ENCODE peak calls at places on chromosome 1, in four cellular contexts. X is mammary epithelial cell, H is osteoblast, J is iPS DF 6.9. Q is an unnamed sample.

GRCh38 chr1:243291287-243291686 is 35.4 kb downstream of the SDCCAG8 start:
- DNase-seq in X (no peak), H (no peak), J (no peak), Q (no peak)

GRCh38 chr1:153404768-153405167 is 11.6 kb upstream of the S100A7A start:
- DNase-seq in X (peak), H (no peak), J (peak), Q (no peak)

GRCh38 chr1:235881930-235882700 is 15.4 kb upstream of the LYST start:
- DNase-seq in X (no peak), H (no peak), J (no peak), Q (no peak)

GRCh38 chr1:6110326-6110725 is 64.6 kb downstream of the KCNAB2 start:
- DNase-seq in X (no peak), H (no peak), J (no peak), Q (no peak)

GRCh38 chr1:228034954-228035837 is 28.4 kb downstream of the WNT3A start:
- DNase-seq in X (no peak), H (peak), J (no peak), Q (no peak)

GRCh38 chr1:245277276-245277675 is 122.5 kb downstream of the KIF26B start:
- DNase-seq in X (no peak), H (no peak), J (no peak), Q (no peak)

GRCh38 chr1:19514391-19514831 is 29.1 kb upstream of the CAPZB start:
- DNase-seq in X (no peak), H (peak), J (no peak), Q (no peak)

GRCh38 chr1:21624577-21625389 is 44.4 kb downstream of the RAP1GAP start:
- DNase-seq in X (no peak), H (no peak), J (no peak), Q (no peak)

GRCh38 chr1:78045850-78046778 is at the start of gene GIPC2:
- DNase-seq in X (no peak), H (peak), J (no peak), Q (no peak)

GRCh38 chr1:14421977-14422609 is 176.4 kb upstream of the KAZN start:
- DNase-seq in X (no peak), H (no peak), J (no peak), Q (no peak)

GRCh38 chr1:225896937-225897549 is 8.1 kb upstream of the LEFTY1 start:
- DNase-seq in X (peak), H (peak), J (no peak), Q (no peak)

GRCh38 chr1:168845083-168845650 is 116.2 kb upstream of the DPT start:
- DNase-seq in X (no peak), H (no peak), J (no peak), Q (no peak)

GRCh38 chr1:61053281-61053711 is 29.1 kb upstream of the NFIA start:
- DNase-seq in X (no peak), H (peak), J (no peak), Q (no peak)

GRCh38 chr1:8863712-8864324 is 14.7 kb downstream of the ENO1 start:
- DNase-seq in X (no peak), H (no peak), J (no peak), Q (no peak)

GRCh38 chr1:225426395-225427248 is 1.2 kb downstream of the LBR start:
- DNase-seq in X (peak), H (peak), J (no peak), Q (no peak)

GRCh38 chr1:192575499-192576189 is at the start of gene RGS1:
- DNase-seq in X (no peak), H (no peak), J (no peak), Q (no peak)

GRCh38 chr1:21654209-21654608 is 14.9 kb downstream of the RAP1GAP start:
- DNase-seq in X (no peak), H (peak), J (no peak), Q (no peak)

GRCh38 chr1:53324728-53325297 is 3.1 kb downstream of the LRP8 start:
- DNase-seq in X (peak), H (peak), J (no peak), Q (no peak)
- H3K27ac ChIP-seq in X (peak), H (no peak), J (no peak), Q (peak)

GRCh38 chr1:15427280-15427666 is 11.0 kb upstream of the CTRC start:
- DNase-seq in X (no peak), H (peak), J (no peak), Q (no peak)
- H3K27ac ChIP-seq in X (no peak), H (peak), J (no peak), Q (no peak)

GRCh38 chr1:156006666-156007376 is 13.9 kb downstream of the SSR2 start:
- DNase-seq in X (peak), H (peak), J (no peak), Q (no peak)
- H3K27ac ChIP-seq in X (peak), H (no peak), J (no peak), Q (no peak)

DNA sequence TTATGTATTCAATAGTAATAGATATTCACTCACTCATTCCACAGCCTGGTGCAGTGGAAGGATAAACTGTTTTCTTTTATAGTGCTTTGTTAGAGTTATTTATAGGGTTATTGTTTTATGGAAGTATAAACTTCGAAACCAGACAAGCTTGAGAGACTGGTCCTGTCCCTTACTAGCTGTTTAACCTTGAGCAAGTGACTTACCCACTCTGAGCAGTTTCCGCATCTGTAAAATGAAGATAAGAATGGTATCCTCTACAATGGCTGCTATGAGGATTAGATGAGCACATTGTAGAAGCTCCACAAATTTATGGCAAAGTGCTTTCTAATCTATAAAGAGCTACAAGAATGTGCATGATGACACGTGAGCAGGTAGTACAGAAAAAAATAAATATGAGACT is 30.8 kb upstream of the EPS15 start:
- DNase-seq in X (no peak), H (no peak), J (no peak), Q (no peak)
- H3K27ac ChIP-seq in X (no peak), H (no peak), J (no peak), Q (no peak)

Q was measured in SK-N-MC.